ENCODE peak calls at places on chromosome 21, in six cellular contexts. One of them, this sample, is unnamed.

GRCh38 chr21:17003763-17004373 is 509.0 kb upstream of the CXADR start:
- DNase-seq in effector CD4-positive, alpha-beta T cell: no peak
- DNase-seq in AG08396: no peak
- DNase-seq in ELR: peak
- DNase-seq in mucosa of gallbladder: no peak
- DNase-seq in T-helper 1 cell: no peak
- DNase-seq in this sample: no peak

GRCh38 chr21:31711745-31712144 is 20.2 kb downstream of the SCAF4 start:
- DNase-seq in mucosa of gallbladder: no peak
- DNase-seq in T-helper 1 cell: no peak
- DNase-seq in AG08396: no peak
- DNase-seq in effector CD4-positive, alpha-beta T cell: no peak
- DNase-seq in ELR: no peak
- DNase-seq in this sample: no peak

GRCh38 chr21:34796518-34797201 is 127.9 kb downstream of the CLIC6 start:
- DNase-seq in effector CD4-positive, alpha-beta T cell: no peak
- DNase-seq in AG08396: no peak
- DNase-seq in ELR: no peak
- DNase-seq in T-helper 1 cell: no peak
- DNase-seq in mucosa of gallbladder: no peak
- DNase-seq in this sample: peak

GRCh38 chr21:41766883-41767605 is at the start of gene RIPK4:
- DNase-seq in mucosa of gallbladder: peak
- DNase-seq in ELR: peak
- DNase-seq in T-helper 1 cell: peak
- DNase-seq in effector CD4-positive, alpha-beta T cell: peak
- DNase-seq in AG08396: no peak
- DNase-seq in this sample: peak

GRCh38 chr21:15826147-15826780 is 96.5 kb downstream of the USP25 start:
- DNase-seq in mucosa of gallbladder: peak
- DNase-seq in T-helper 1 cell: peak
- DNase-seq in effector CD4-positive, alpha-beta T cell: peak
- DNase-seq in ELR: peak
- DNase-seq in AG08396: no peak
- DNase-seq in this sample: peak

GRCh38 chr21:14306143-14306907 is 76.6 kb downstream of the HSPA13 start:
- DNase-seq in ELR: peak
- DNase-seq in effector CD4-positive, alpha-beta T cell: no peak
- DNase-seq in AG08396: no peak
- DNase-seq in mucosa of gallbladder: no peak
- DNase-seq in T-helper 1 cell: no peak
- DNase-seq in this sample: peak

GRCh38 chr21:42624936-42625335 is 28.5 kb upstream of the PDE9A start:
- DNase-seq in AG08396: no peak
- DNase-seq in ELR: no peak
- DNase-seq in T-helper 1 cell: no peak
- DNase-seq in effector CD4-positive, alpha-beta T cell: no peak
- DNase-seq in mucosa of gallbladder: no peak
- DNase-seq in this sample: no peak

GRCh38 chr21:35711661-35712060 is 348.7 kb downstream of the SETD4 start:
- DNase-seq in mucosa of gallbladder: no peak
- DNase-seq in effector CD4-positive, alpha-beta T cell: no peak
- DNase-seq in AG08396: no peak
- DNase-seq in T-helper 1 cell: no peak
- DNase-seq in ELR: no peak
- DNase-seq in this sample: no peak

GRCh38 chr21:7951854-7952519 is 2569.4 kb upstream of the TPTE start:
- DNase-seq in mucosa of gallbladder: no peak
- DNase-seq in AG08396: no peak
- DNase-seq in effector CD4-positive, alpha-beta T cell: no peak
- DNase-seq in T-helper 1 cell: no peak
- DNase-seq in ELR: no peak
- DNase-seq in this sample: no peak

This sample was measured in EH.